ENCODE peak calls at places on chromosome 19, in eight cellular contexts. One of them, this sample, is unnamed.

GRCh38 chr19:11560404-11560988 is 1.5 kb upstream of the ELOF1 start:
- DNase-seq in activated CD4-positive, alpha-beta memory T cell treated with anti-CD3 and anti-CD28 coated beads, Interleukin-2, amount 10 ng/mL, durations not matched to agents 7 days and 5 days: peak
- DNase-seq in renal cortical epithelial cell: peak
- DNase-seq in RPMI8226: peak
- DNase-seq in fibroblast of the conjunctiva: peak
- DNase-seq in EL: peak
- DNase-seq in stimulated activated effector memory CD8-positive, alpha-beta T cell treated with anti-CD3 and anti-CD28 coated beads, Interleukin-12 subunit alpha, Interleukin-12 subunit beta, amount 100 ng/mL, for 72 hours: peak
- DNase-seq in foreskin fibroblast: peak
- DNase-seq in this sample: peak

GRCh38 chr19:8143041-8143440 is 6.4 kb downstream of the FBN3 start:
- DNase-seq in activated CD4-positive, alpha-beta memory T cell treated with anti-CD3 and anti-CD28 coated beads, Interleukin-2, amount 10 ng/mL, durations not matched to agents 7 days and 5 days: no peak
- DNase-seq in renal cortical epithelial cell: no peak
- DNase-seq in RPMI8226: peak
- DNase-seq in fibroblast of the conjunctiva: no peak
- DNase-seq in EL: peak
- DNase-seq in stimulated activated effector memory CD8-positive, alpha-beta T cell treated with anti-CD3 and anti-CD28 coated beads, Interleukin-12 subunit alpha, Interleukin-12 subunit beta, amount 100 ng/mL, for 72 hours: no peak
- DNase-seq in foreskin fibroblast: peak
- DNase-seq in this sample: no peak

GRCh38 chr19:12325690-12326089 is 7.7 kb downstream of the ZNF563 start:
- DNase-seq in activated CD4-positive, alpha-beta memory T cell treated with anti-CD3 and anti-CD28 coated beads, Interleukin-2, amount 10 ng/mL, durations not matched to agents 7 days and 5 days: no peak
- DNase-seq in renal cortical epithelial cell: no peak
- DNase-seq in RPMI8226: no peak
- DNase-seq in fibroblast of the conjunctiva: no peak
- DNase-seq in EL: no peak
- DNase-seq in stimulated activated effector memory CD8-positive, alpha-beta T cell treated with anti-CD3 and anti-CD28 coated beads, Interleukin-12 subunit alpha, Interleukin-12 subunit beta, amount 100 ng/mL, for 72 hours: no peak
- DNase-seq in foreskin fibroblast: no peak
- DNase-seq in this sample: no peak

GRCh38 chr19:8307400-8307964 is 676 bp downstream of the CD320 start:
- DNase-seq in activated CD4-positive, alpha-beta memory T cell treated with anti-CD3 and anti-CD28 coated beads, Interleukin-2, amount 10 ng/mL, durations not matched to agents 7 days and 5 days: no peak
- DNase-seq in renal cortical epithelial cell: no peak
- DNase-seq in RPMI8226: peak
- DNase-seq in fibroblast of the conjunctiva: no peak
- DNase-seq in EL: no peak
- DNase-seq in stimulated activated effector memory CD8-positive, alpha-beta T cell treated with anti-CD3 and anti-CD28 coated beads, Interleukin-12 subunit alpha, Interleukin-12 subunit beta, amount 100 ng/mL, for 72 hours: no peak
- DNase-seq in foreskin fibroblast: peak
- DNase-seq in this sample: no peak

GRCh38 chr19:5567971-5568407 is 236 bp upstream of the TINCR start:
- DNase-seq in activated CD4-positive, alpha-beta memory T cell treated with anti-CD3 and anti-CD28 coated beads, Interleukin-2, amount 10 ng/mL, durations not matched to agents 7 days and 5 days: no peak
- DNase-seq in renal cortical epithelial cell: no peak
- DNase-seq in RPMI8226: no peak
- DNase-seq in fibroblast of the conjunctiva: no peak
- DNase-seq in EL: no peak
- DNase-seq in stimulated activated effector memory CD8-positive, alpha-beta T cell treated with anti-CD3 and anti-CD28 coated beads, Interleukin-12 subunit alpha, Interleukin-12 subunit beta, amount 100 ng/mL, for 72 hours: no peak
- DNase-seq in foreskin fibroblast: no peak
- DNase-seq in this sample: no peak

GRCh38 chr19:12783849-12784393 is 7.4 kb upstream of the JUNB start:
- DNase-seq in activated CD4-positive, alpha-beta memory T cell treated with anti-CD3 and anti-CD28 coated beads, Interleukin-2, amount 10 ng/mL, durations not matched to agents 7 days and 5 days: no peak
- DNase-seq in renal cortical epithelial cell: no peak
- DNase-seq in RPMI8226: no peak
- DNase-seq in fibroblast of the conjunctiva: no peak
- DNase-seq in EL: peak
- DNase-seq in stimulated activated effector memory CD8-positive, alpha-beta T cell treated with anti-CD3 and anti-CD28 coated beads, Interleukin-12 subunit alpha, Interleukin-12 subunit beta, amount 100 ng/mL, for 72 hours: no peak
- DNase-seq in foreskin fibroblast: no peak
- DNase-seq in this sample: no peak

GRCh38 chr19:33778089-33778791 is 18.4 kb upstream of the KCTD15 start:
- DNase-seq in activated CD4-positive, alpha-beta memory T cell treated with anti-CD3 and anti-CD28 coated beads, Interleukin-2, amount 10 ng/mL, durations not matched to agents 7 days and 5 days: peak
- DNase-seq in renal cortical epithelial cell: peak
- DNase-seq in RPMI8226: peak
- DNase-seq in fibroblast of the conjunctiva: peak
- DNase-seq in EL: peak
- DNase-seq in stimulated activated effector memory CD8-positive, alpha-beta T cell treated with anti-CD3 and anti-CD28 coated beads, Interleukin-12 subunit alpha, Interleukin-12 subunit beta, amount 100 ng/mL, for 72 hours: peak
- DNase-seq in foreskin fibroblast: peak
- DNase-seq in this sample: peak

GRCh38 chr19:3950871-3951861 is 18.3 kb downstream of the NMRK2 start:
- DNase-seq in activated CD4-positive, alpha-beta memory T cell treated with anti-CD3 and anti-CD28 coated beads, Interleukin-2, amount 10 ng/mL, durations not matched to agents 7 days and 5 days: no peak
- DNase-seq in renal cortical epithelial cell: no peak
- DNase-seq in RPMI8226: no peak
- DNase-seq in fibroblast of the conjunctiva: no peak
- DNase-seq in EL: no peak
- DNase-seq in stimulated activated effector memory CD8-positive, alpha-beta T cell treated with anti-CD3 and anti-CD28 coated beads, Interleukin-12 subunit alpha, Interleukin-12 subunit beta, amount 100 ng/mL, for 72 hours: no peak
- DNase-seq in foreskin fibroblast: peak
- DNase-seq in this sample: no peak

GRCh38 chr19:13091400-13092161 is 11.1 kb downstream of the LYL1 start:
- DNase-seq in activated CD4-positive, alpha-beta memory T cell treated with anti-CD3 and anti-CD28 coated beads, Interleukin-2, amount 10 ng/mL, durations not matched to agents 7 days and 5 days: no peak
- DNase-seq in renal cortical epithelial cell: peak
- DNase-seq in RPMI8226: no peak
- DNase-seq in fibroblast of the conjunctiva: peak
- DNase-seq in EL: no peak
- DNase-seq in stimulated activated effector memory CD8-positive, alpha-beta T cell treated with anti-CD3 and anti-CD28 coated beads, Interleukin-12 subunit alpha, Interleukin-12 subunit beta, amount 100 ng/mL, for 72 hours: no peak
- DNase-seq in foreskin fibroblast: peak
- DNase-seq in this sample: no peak

GRCh38 chr19:58368561-58369360 is 6.2 kb upstream of the ZNF497 start:
- DNase-seq in activated CD4-positive, alpha-beta memory T cell treated with anti-CD3 and anti-CD28 coated beads, Interleukin-2, amount 10 ng/mL, durations not matched to agents 7 days and 5 days: no peak
- DNase-seq in renal cortical epithelial cell: no peak
- DNase-seq in RPMI8226: no peak
- DNase-seq in fibroblast of the conjunctiva: no peak
- DNase-seq in EL: no peak
- DNase-seq in stimulated activated effector memory CD8-positive, alpha-beta T cell treated with anti-CD3 and anti-CD28 coated beads, Interleukin-12 subunit alpha, Interleukin-12 subunit beta, amount 100 ng/mL, for 72 hours: no peak
- DNase-seq in foreskin fibroblast: no peak
- DNase-seq in this sample: no peak

GRCh38 chr19:4456566-4456842 is 1.1 kb downstream of the UBXN6 start:
- DNase-seq in activated CD4-positive, alpha-beta memory T cell treated with anti-CD3 and anti-CD28 coated beads, Interleukin-2, amount 10 ng/mL, durations not matched to agents 7 days and 5 days: no peak
- DNase-seq in renal cortical epithelial cell: peak
- DNase-seq in RPMI8226: no peak
- DNase-seq in fibroblast of the conjunctiva: peak
- DNase-seq in EL: peak
- DNase-seq in stimulated activated effector memory CD8-positive, alpha-beta T cell treated with anti-CD3 and anti-CD28 coated beads, Interleukin-12 subunit alpha, Interleukin-12 subunit beta, amount 100 ng/mL, for 72 hours: no peak
- DNase-seq in foreskin fibroblast: peak
- DNase-seq in this sample: peak

GRCh38 chr19:12784871-12785430 is 6.3 kb upstream of the JUNB start:
- DNase-seq in activated CD4-positive, alpha-beta memory T cell treated with anti-CD3 and anti-CD28 coated beads, Interleukin-2, amount 10 ng/mL, durations not matched to agents 7 days and 5 days: peak
- DNase-seq in renal cortical epithelial cell: no peak
- DNase-seq in RPMI8226: no peak
- DNase-seq in fibroblast of the conjunctiva: no peak
- DNase-seq in EL: no peak
- DNase-seq in stimulated activated effector memory CD8-positive, alpha-beta T cell treated with anti-CD3 and anti-CD28 coated beads, Interleukin-12 subunit alpha, Interleukin-12 subunit beta, amount 100 ng/mL, for 72 hours: no peak
- DNase-seq in foreskin fibroblast: peak
- DNase-seq in this sample: no peak

GRCh38 chr19:40754611-40755247 is 3.7 kb downstream of the SNRPA start:
- DNase-seq in activated CD4-positive, alpha-beta memory T cell treated with anti-CD3 and anti-CD28 coated beads, Interleukin-2, amount 10 ng/mL, durations not matched to agents 7 days and 5 days: peak
- DNase-seq in renal cortical epithelial cell: peak
- DNase-seq in RPMI8226: no peak
- DNase-seq in fibroblast of the conjunctiva: no peak
- DNase-seq in EL: peak
- DNase-seq in stimulated activated effector memory CD8-positive, alpha-beta T cell treated with anti-CD3 and anti-CD28 coated beads, Interleukin-12 subunit alpha, Interleukin-12 subunit beta, amount 100 ng/mL, for 72 hours: no peak
- DNase-seq in foreskin fibroblast: peak
- DNase-seq in this sample: no peak

GRCh38 chr19:2481466-2481865 is 5.5 kb downstream of the GADD45B start:
- DNase-seq in activated CD4-positive, alpha-beta memory T cell treated with anti-CD3 and anti-CD28 coated beads, Interleukin-2, amount 10 ng/mL, durations not matched to agents 7 days and 5 days: no peak
- DNase-seq in renal cortical epithelial cell: no peak
- DNase-seq in RPMI8226: no peak
- DNase-seq in fibroblast of the conjunctiva: no peak
- DNase-seq in EL: no peak
- DNase-seq in stimulated activated effector memory CD8-positive, alpha-beta T cell treated with anti-CD3 and anti-CD28 coated beads, Interleukin-12 subunit alpha, Interleukin-12 subunit beta, amount 100 ng/mL, for 72 hours: no peak
- DNase-seq in foreskin fibroblast: no peak
- DNase-seq in this sample: no peak

This sample was measured in GM12892.